ENCODE peak calls at places on chromosomes 13 and 19, in nine cellular contexts. G, C, K, N, Y, H, J, X and R are unnamed samples.

GRCh38 chr19:49853852-49854849 is 3.2 kb downstream of the PTOV1 start:
- DNase-seq in N (no peak), C (no peak), X (no peak), K (no peak), J (no peak), H (no peak), Y (no peak), G (no peak), R (no peak)

GRCh38 chr19:13211426-13212308 is 61.5 kb downstream of the IER2 start:
- DNase-seq in N (no peak), X (no peak), J (no peak), K (no peak), Y (no peak), C (no peak), G (no peak), H (no peak), R (no peak)

GRCh38 chr13:32267836-32268439 is 47.2 kb downstream of the ZAR1L start:
- DNase-seq in C (peak), K (peak), Y (peak), H (no peak), N (no peak), X (peak), J (no peak), G (no peak), R (peak)

GRCh38 chr19:38049105-38049649 is 142.2 kb downstream of the SIPA1L3 start:
- DNase-seq in H (no peak), K (peak), G (no peak), N (peak), Y (peak), J (peak), X (peak), C (no peak), R (no peak)

GRCh38 chr19:9941236-9941635 is 4.9 kb upstream of the OLFM2 start:
- DNase-seq in H (peak), C (no peak), J (no peak), G (no peak), Y (no peak), X (no peak), K (no peak), N (peak), R (no peak)

GRCh38 chr13:95455782-95456181 is 96.7 kb upstream of the CLDN10 start:
- DNase-seq in Y (no peak), K (no peak), C (no peak), G (no peak), X (no peak), H (no peak), J (no peak), N (no peak), R (no peak)

GRCh38 chr13:27043013-27043412 is 128.6 kb downstream of the USP12 start:
- DNase-seq in C (peak), K (no peak), N (peak), J (peak), X (no peak), Y (no peak), G (peak), H (peak), R (peak)

GRCh38 chr13:74730556-74731331 is 596.5 kb upstream of the KLF12 start:
- DNase-seq in X (no peak), C (no peak), G (no peak), N (no peak), Y (no peak), H (no peak), J (no peak), K (no peak), R (no peak)

GRCh38 chr13:97282705-97283104 is 60.6 kb downstream of the MBNL2 start:
- DNase-seq in G (no peak), Y (no peak), H (no peak), K (no peak), N (no peak), J (no peak), X (no peak), C (no peak), R (no peak)

GRCh38 chr13:99805361-99805760 is 166.2 kb downstream of the ZIC5 start:
- DNase-seq in Y (no peak), G (no peak), K (no peak), X (no peak), J (no peak), N (no peak), H (no peak), C (no peak), R (no peak)

GRCh38 chr19:13152356-13152853 is 2.2 kb downstream of the IER2 start:
- DNase-seq in J (no peak), X (no peak), G (no peak), C (no peak), N (no peak), K (no peak), H (no peak), Y (no peak), R (no peak)

GRCh38 chr13:104796581-104796980 is 1730.4 kb upstream of the SLC10A2 start:
- DNase-seq in N (no peak), J (peak), C (no peak), K (no peak), X (no peak), Y (no peak), H (no peak), G (no peak), R (no peak)

GRCh38 chr13:92716749-92717148 is 509.9 kb upstream of the GPC6 start:
- DNase-seq in K (no peak), H (peak), X (no peak), N (peak), G (no peak), J (peak), Y (no peak), C (no peak), R (no peak)

GRCh38 chr19:4090351-4091220 is 23.9 kb upstream of the ZBTB7A start:
- DNase-seq in H (no peak), X (no peak), G (no peak), N (no peak), K (no peak), J (no peak), Y (no peak), C (no peak), R (no peak)

DNA sequence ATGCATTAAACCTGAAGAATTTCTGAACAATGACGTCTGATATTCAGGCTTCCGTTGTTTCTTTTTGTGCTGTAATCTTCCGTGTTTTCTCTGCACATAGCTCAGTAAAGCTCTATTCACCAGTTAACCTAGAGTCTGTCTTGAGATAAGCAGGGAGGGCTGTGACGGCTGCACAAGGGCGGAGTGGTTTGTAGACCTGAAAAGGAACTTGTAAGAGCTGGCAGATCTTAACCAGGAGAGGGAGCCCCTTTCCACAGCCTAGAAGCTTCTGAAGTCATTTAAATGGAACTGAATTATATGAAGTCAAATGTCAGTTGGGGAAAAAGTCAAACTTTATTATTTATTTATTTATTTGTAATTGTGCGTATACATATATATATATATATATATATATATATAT is 27.5 kb downstream of the DPRX start:
- DNase-seq in N (no peak), G (peak), X (no peak), H (no peak), J (no peak), K (no peak), Y (peak), C (peak), R (no peak)
- TF ChIP-seq CTCF in N (no peak), G (peak), X (no peak), H (no peak), J (no peak), K (no peak), Y (peak), C (no peak), R (no peak)

DNA sequence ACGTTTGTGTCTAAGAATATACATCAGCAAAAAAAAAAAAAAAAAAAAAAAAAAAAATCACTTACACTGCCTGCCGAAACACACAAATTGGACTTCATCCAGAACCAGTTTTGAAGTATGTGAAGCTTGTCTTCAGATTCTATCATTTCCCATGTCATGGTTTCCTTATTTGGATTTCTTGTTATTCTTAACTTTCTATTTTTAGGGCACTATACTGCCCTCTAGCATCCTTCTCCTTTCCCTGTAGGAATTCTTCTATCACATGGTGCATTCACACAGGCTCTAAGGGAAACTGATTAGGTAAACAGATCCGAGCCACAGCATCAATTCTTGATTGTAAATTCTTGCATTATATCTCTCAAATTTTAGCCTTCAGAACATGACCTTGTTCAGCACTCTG is 1507.5 kb downstream of the OLFM4 start:
- DNase-seq in G (no peak), C (peak), X (no peak), H (no peak), N (no peak), K (no peak), Y (no peak), J (no peak), R (no peak)
- TF ChIP-seq CTCF in G (no peak), C (no peak), X (no peak), H (no peak), N (no peak), K (no peak), Y (no peak), J (no peak), R (no peak)

GRCh38 chr19:1223018-1223855 is 14.6 kb downstream of the CBARP start:
- DNase-seq in X (no peak), N (peak), C (no peak), H (peak), J (peak), K (no peak), Y (peak), G (no peak), R (no peak)
- TF ChIP-seq CTCF in X (no peak), N (peak), C (peak), H (peak), J (peak), K (no peak), Y (peak), G (peak), R (peak)

GRCh38 chr19:57053401-57053800 is 66.4 kb upstream of the USP29 start:
- DNase-seq in X (no peak), Y (no peak), K (no peak), G (no peak), C (no peak), J (no peak), N (no peak), H (no peak), R (no peak)

GRCh38 chr19:57056972-57057371 is 62.8 kb upstream of the USP29 start:
- DNase-seq in C (no peak), X (no peak), G (peak), J (no peak), N (no peak), H (peak), Y (no peak), K (no peak), R (no peak)

GRCh38 chr19:57063070-57063469 is 56.7 kb upstream of the USP29 start:
- DNase-seq in J (no peak), K (no peak), G (no peak), C (no peak), H (no peak), X (no peak), N (no peak), Y (no peak), R (no peak)

GRCh38 chr19:57055956-57056355 is 63.8 kb upstream of the USP29 start:
- DNase-seq in H (no peak), J (no peak), N (no peak), Y (no peak), C (no peak), X (no peak), G (no peak), K (no peak), R (no peak)

DNA sequence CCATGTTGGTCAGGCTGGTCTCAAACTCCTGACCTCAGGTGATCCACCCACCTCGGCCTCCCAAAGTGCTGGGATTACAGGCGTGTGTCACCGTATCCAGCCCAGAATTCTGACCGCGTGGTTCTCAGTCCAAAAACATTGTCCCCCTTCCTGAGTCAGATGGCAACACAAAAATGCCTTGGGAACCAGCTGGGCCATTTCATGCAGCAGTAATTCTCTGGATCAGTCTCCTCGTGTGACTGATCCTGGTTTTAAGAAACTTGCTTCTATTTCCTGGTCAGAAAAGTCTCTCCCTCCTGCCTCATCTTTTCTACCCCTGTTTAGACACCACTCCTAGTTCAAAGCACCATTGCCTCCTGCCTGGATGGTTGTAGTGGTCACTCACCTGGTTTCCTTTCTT is 60.9 kb upstream of the USP29 start:
- DNase-seq in G (no peak), H (no peak), Y (no peak), J (no peak), K (no peak), X (no peak), N (no peak), C (no peak), R (no peak)
- TF ChIP-seq CTCF in G (no peak), H (no peak), Y (no peak), J (no peak), K (no peak), X (no peak), N (no peak), C (no peak), R (no peak)

GRCh38 chr19:29478578-29479565 is 46.9 kb upstream of the VSTM2B start:
- DNase-seq in J (no peak), G (no peak), C (no peak), H (no peak), K (no peak), X (no peak), Y (peak), N (no peak), R (peak)
- TF ChIP-seq CTCF in J (no peak), G (no peak), C (no peak), H (peak), K (no peak), X (no peak), Y (peak), N (peak), R (peak)

GRCh38 chr19:45444318-45445041 is 20.8 kb upstream of the ERCC1 start:
- DNase-seq in H (peak), X (peak), N (peak), K (peak), G (peak), Y (no peak), J (peak), C (peak), R (no peak)
- TF ChIP-seq CTCF in H (peak), X (no peak), N (no peak), K (no peak), G (peak), Y (no peak), J (no peak), C (no peak), R (no peak)

GRCh38 chr19:39390759-39391592 is at the start of the genes MED29 and PAF1:
- DNase-seq in J (peak), K (peak), C (peak), N (peak), Y (peak), G (peak), X (peak), H (peak), R (peak)
- TF ChIP-seq CTCF in J (no peak), K (no peak), C (no peak), N (no peak), Y (peak), G (peak), X (no peak), H (peak), R (no peak)

DNA sequence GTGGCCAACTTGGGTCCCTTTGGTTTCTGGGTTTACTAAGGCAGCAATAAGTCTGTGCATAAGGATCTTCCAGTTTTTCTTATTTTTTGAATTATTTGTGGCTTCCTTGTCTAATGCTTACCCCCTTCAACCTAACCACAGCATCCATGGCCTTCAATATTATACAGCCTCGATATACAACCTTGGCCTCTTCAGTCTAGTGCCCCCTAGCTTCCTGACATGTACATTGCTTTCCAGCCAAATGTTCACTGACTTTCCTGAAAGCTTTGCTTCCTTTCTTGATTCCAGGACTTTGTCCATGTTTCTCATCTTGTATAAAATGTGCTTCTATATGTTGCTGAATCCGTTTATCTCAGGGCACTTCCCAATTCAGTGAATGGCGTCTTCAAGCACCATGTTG is 310.1 kb downstream of the OLFM4 start:
- DNase-seq in G (no peak), K (no peak), X (no peak), N (no peak), Y (no peak), J (no peak), H (no peak), C (no peak), R (no peak)
- TF ChIP-seq CTCF in G (no peak), K (no peak), X (no peak), N (no peak), Y (peak), J (no peak), H (no peak), C (no peak), R (no peak)

GRCh38 chr19:55212447-55212846 is 3.1 kb upstream of the PTPRH start:
- DNase-seq in J (no peak), C (peak), G (peak), X (no peak), H (no peak), Y (peak), K (peak), N (no peak), R (peak)
- TF ChIP-seq CTCF in J (peak), C (no peak), G (peak), X (no peak), H (peak), Y (peak), K (no peak), N (peak), R (peak)